ENCODE peak calls at places on chromosomes 4 and X, in nine cellular contexts. One of them, this sample, is unnamed.

GRCh38 chrX:113512700-113513395 is 672.2 kb upstream of the AMOT start:
- DNase-seq in IMR-90: peak; percentile 37
- DNase-seq in trophoblast cell: no peak
- DNase-seq in GM23248: peak; percentile 61
- DNase-seq in Karpas-422: no peak
- DNase-seq in mesendoderm: no peak
- DNase-seq in H9: no peak
- DNase-seq in H1: no peak
- DNase-seq in HCT116: peak; percentile 34
- DNase-seq in this sample: no peak

GRCh38 chrX:7582191-7582590 is 260.8 kb upstream of the VCX start:
- DNase-seq in IMR-90: no peak
- DNase-seq in trophoblast cell: no peak
- DNase-seq in GM23248: no peak
- DNase-seq in Karpas-422: no peak
- DNase-seq in mesendoderm: no peak
- DNase-seq in H9: no peak
- DNase-seq in H1: no peak
- DNase-seq in HCT116: no peak
- DNase-seq in this sample: no peak

GRCh38 chr4:99868126-99868596 is 26.1 kb downstream of the LAMTOR3 start:
- DNase-seq in IMR-90: peak; percentile 25
- DNase-seq in trophoblast cell: peak; percentile 41
- DNase-seq in GM23248: peak; percentile 88
- DNase-seq in Karpas-422: no peak
- DNase-seq in mesendoderm: peak; percentile 64
- DNase-seq in H9: peak; percentile 32
- DNase-seq in H1: no peak
- DNase-seq in HCT116: no peak
- DNase-seq in this sample: no peak

GRCh38 chrX:40570346-40571093 is 10.2 kb upstream of the ATP6AP2 start:
- DNase-seq in IMR-90: no peak
- DNase-seq in trophoblast cell: no peak
- DNase-seq in GM23248: no peak
- DNase-seq in Karpas-422: no peak
- DNase-seq in mesendoderm: peak; percentile 11
- DNase-seq in H9: no peak
- DNase-seq in H1: no peak
- DNase-seq in HCT116: no peak
- DNase-seq in this sample: no peak

GRCh38 chr4:10186228-10187214 is 69.9 kb upstream of the WDR1 start:
- DNase-seq in IMR-90: no peak
- DNase-seq in trophoblast cell: no peak
- DNase-seq in GM23248: peak; percentile 73
- DNase-seq in Karpas-422: peak; percentile 46
- DNase-seq in mesendoderm: no peak
- DNase-seq in H9: no peak
- DNase-seq in H1: no peak
- DNase-seq in HCT116: no peak
- DNase-seq in this sample: no peak

GRCh38 chr4:1512738-1513660 is 106.8 kb upstream of the NKX1-1 start:
- DNase-seq in IMR-90: no peak
- DNase-seq in trophoblast cell: no peak
- DNase-seq in GM23248: peak; percentile 52
- DNase-seq in Karpas-422: no peak
- DNase-seq in mesendoderm: peak; percentile 65
- DNase-seq in H9: peak; percentile 82
- DNase-seq in H1: peak; percentile 88
- DNase-seq in HCT116: peak; percentile 15
- DNase-seq in this sample: no peak

GRCh38 chr4:24121395-24122175 is 231.7 kb upstream of the PPARGC1A start:
- DNase-seq in IMR-90: peak; percentile 56
- DNase-seq in trophoblast cell: no peak
- DNase-seq in GM23248: peak; percentile 69
- DNase-seq in Karpas-422: no peak
- DNase-seq in mesendoderm: peak; percentile 16
- DNase-seq in H9: no peak
- DNase-seq in H1: no peak
- DNase-seq in HCT116: no peak
- DNase-seq in this sample: no peak

GRCh38 chr4:77652237-77652897 is 46.7 kb downstream of the CXCL13 start:
- DNase-seq in IMR-90: no peak
- DNase-seq in trophoblast cell: no peak
- DNase-seq in GM23248: no peak
- DNase-seq in Karpas-422: peak; percentile 55
- DNase-seq in mesendoderm: no peak
- DNase-seq in H9: no peak
- DNase-seq in H1: no peak
- DNase-seq in HCT116: no peak
- DNase-seq in this sample: no peak

GRCh38 chrX:46601283-46601682 is 27.7 kb downstream of the CHST7 start:
- DNase-seq in IMR-90: peak; percentile 69
- DNase-seq in trophoblast cell: no peak
- DNase-seq in GM23248: no peak
- DNase-seq in Karpas-422: no peak
- DNase-seq in mesendoderm: no peak
- DNase-seq in H9: no peak
- DNase-seq in H1: no peak
- DNase-seq in HCT116: no peak
- DNase-seq in this sample: no peak

GRCh38 chr4:185859106-185859505 is 47.1 kb upstream of the SORBS2 start:
- DNase-seq in IMR-90: no peak
- DNase-seq in trophoblast cell: peak; percentile 64
- DNase-seq in GM23248: no peak
- DNase-seq in Karpas-422: no peak
- DNase-seq in mesendoderm: peak; percentile 56
- DNase-seq in H9: no peak
- DNase-seq in H1: no peak
- DNase-seq in HCT116: no peak
- DNase-seq in this sample: no peak

GRCh38 chr4:124641715-124642380 is 70.7 kb downstream of the ANKRD50 start:
- DNase-seq in IMR-90: peak; percentile 94
- DNase-seq in trophoblast cell: no peak
- DNase-seq in GM23248: peak; percentile 86
- DNase-seq in Karpas-422: no peak
- DNase-seq in mesendoderm: no peak
- DNase-seq in H9: no peak
- DNase-seq in H1: no peak
- DNase-seq in HCT116: peak; percentile 91
- DNase-seq in this sample: no peak

GRCh38 chr4:174873931-174874330 is 44.2 kb upstream of the ADAM29 start:
- DNase-seq in IMR-90: no peak
- DNase-seq in trophoblast cell: peak; percentile 8
- DNase-seq in GM23248: peak; percentile 18
- DNase-seq in Karpas-422: no peak
- DNase-seq in mesendoderm: peak; percentile 47
- DNase-seq in H9: no peak
- DNase-seq in H1: no peak
- DNase-seq in HCT116: peak; percentile 4
- DNase-seq in this sample: peak; percentile 85

GRCh38 chr4:93384897-93385296 is 443.7 kb upstream of the ATOH1 start:
- DNase-seq in IMR-90: peak; percentile 81
- DNase-seq in trophoblast cell: no peak
- DNase-seq in GM23248: no peak
- DNase-seq in Karpas-422: no peak
- DNase-seq in mesendoderm: no peak
- DNase-seq in H9: no peak
- DNase-seq in H1: no peak
- DNase-seq in HCT116: no peak
- DNase-seq in this sample: no peak

GRCh38 chrX:19863237-19864223 is 23.9 kb downstream of the SH3KBP1 start:
- DNase-seq in IMR-90: peak; percentile 29
- DNase-seq in trophoblast cell: no peak
- DNase-seq in GM23248: peak; percentile 55
- DNase-seq in Karpas-422: peak; percentile 89
- DNase-seq in mesendoderm: no peak
- DNase-seq in H9: no peak
- DNase-seq in H1: no peak
- DNase-seq in HCT116: no peak
- DNase-seq in this sample: peak; percentile 78

GRCh38 chr4:7817877-7818675 is 121.6 kb downstream of the AFAP1 start:
- DNase-seq in IMR-90: peak; percentile 58
- DNase-seq in trophoblast cell: no peak
- DNase-seq in GM23248: no peak
- DNase-seq in Karpas-422: no peak
- DNase-seq in mesendoderm: no peak
- DNase-seq in H9: no peak
- DNase-seq in H1: no peak
- DNase-seq in HCT116: no peak
- DNase-seq in this sample: no peak

GRCh38 chrX:15816886-15817285 is 26.6 kb downstream of the ZRSR2 start:
- DNase-seq in IMR-90: no peak
- DNase-seq in trophoblast cell: no peak
- DNase-seq in GM23248: no peak
- DNase-seq in Karpas-422: no peak
- DNase-seq in mesendoderm: peak; percentile 72
- DNase-seq in H9: peak; percentile 32
- DNase-seq in H1: no peak
- DNase-seq in HCT116: no peak
- DNase-seq in this sample: no peak

GRCh38 chr4:121370729-121371325 is 10.0 kb downstream of the QRFPR start:
- DNase-seq in IMR-90: peak; percentile 33
- DNase-seq in trophoblast cell: peak; percentile 4
- DNase-seq in GM23248: peak; percentile 61
- DNase-seq in Karpas-422: peak; percentile 84
- DNase-seq in mesendoderm: peak; percentile 22
- DNase-seq in H9: no peak
- DNase-seq in H1: no peak
- DNase-seq in HCT116: peak; percentile 40
- DNase-seq in this sample: peak; percentile 27

GRCh38 chrX:66130469-66130868 is 33.6 kb upstream of the HEPH start:
- DNase-seq in IMR-90: no peak
- DNase-seq in trophoblast cell: no peak
- DNase-seq in GM23248: no peak
- DNase-seq in Karpas-422: no peak
- DNase-seq in mesendoderm: no peak
- DNase-seq in H9: no peak
- DNase-seq in H1: no peak
- DNase-seq in HCT116: no peak
- DNase-seq in this sample: no peak

GRCh38 chr4:159023741-159024140 is 79.1 kb upstream of the RAPGEF2 start:
- DNase-seq in IMR-90: no peak
- DNase-seq in trophoblast cell: no peak
- DNase-seq in GM23248: no peak
- DNase-seq in Karpas-422: no peak
- DNase-seq in mesendoderm: peak; percentile 37
- DNase-seq in H9: no peak
- DNase-seq in H1: no peak
- DNase-seq in HCT116: no peak
- DNase-seq in this sample: no peak

GRCh38 chr4:135204311-135204710 is 1002.7 kb upstream of the PABPC4L start:
- DNase-seq in IMR-90: no peak
- DNase-seq in trophoblast cell: no peak
- DNase-seq in GM23248: no peak
- DNase-seq in Karpas-422: no peak
- DNase-seq in mesendoderm: peak; percentile 26
- DNase-seq in H9: no peak
- DNase-seq in H1: no peak
- DNase-seq in HCT116: no peak
- DNase-seq in this sample: no peak

GRCh38 chr4:62170235-62170634 is 970.1 kb downstream of the ADGRL3 start:
- DNase-seq in IMR-90: no peak
- DNase-seq in trophoblast cell: no peak
- DNase-seq in GM23248: no peak
- DNase-seq in Karpas-422: no peak
- DNase-seq in mesendoderm: no peak
- DNase-seq in H9: no peak
- DNase-seq in H1: no peak
- DNase-seq in HCT116: no peak
- DNase-seq in this sample: no peak
- H3K4me2 ChIP-seq in IMR-90: no peak overlapping the region
- H3K4me2 ChIP-seq in trophoblast cell: no peak overlapping the region
- H3K4me2 ChIP-seq in GM23248: no peak overlapping the region
- H3K4me2 ChIP-seq in Karpas-422: no peak overlapping the region
- H3K4me2 ChIP-seq in mesendoderm: no peak overlapping the region
- H3K4me2 ChIP-seq in H9: no peak overlapping the region
- H3K4me2 ChIP-seq in H1: no peak overlapping the region
- H3K4me2 ChIP-seq in HCT116: no peak overlapping the region
- H3K4me2 ChIP-seq in this sample: no peak overlapping the region

DNA sequence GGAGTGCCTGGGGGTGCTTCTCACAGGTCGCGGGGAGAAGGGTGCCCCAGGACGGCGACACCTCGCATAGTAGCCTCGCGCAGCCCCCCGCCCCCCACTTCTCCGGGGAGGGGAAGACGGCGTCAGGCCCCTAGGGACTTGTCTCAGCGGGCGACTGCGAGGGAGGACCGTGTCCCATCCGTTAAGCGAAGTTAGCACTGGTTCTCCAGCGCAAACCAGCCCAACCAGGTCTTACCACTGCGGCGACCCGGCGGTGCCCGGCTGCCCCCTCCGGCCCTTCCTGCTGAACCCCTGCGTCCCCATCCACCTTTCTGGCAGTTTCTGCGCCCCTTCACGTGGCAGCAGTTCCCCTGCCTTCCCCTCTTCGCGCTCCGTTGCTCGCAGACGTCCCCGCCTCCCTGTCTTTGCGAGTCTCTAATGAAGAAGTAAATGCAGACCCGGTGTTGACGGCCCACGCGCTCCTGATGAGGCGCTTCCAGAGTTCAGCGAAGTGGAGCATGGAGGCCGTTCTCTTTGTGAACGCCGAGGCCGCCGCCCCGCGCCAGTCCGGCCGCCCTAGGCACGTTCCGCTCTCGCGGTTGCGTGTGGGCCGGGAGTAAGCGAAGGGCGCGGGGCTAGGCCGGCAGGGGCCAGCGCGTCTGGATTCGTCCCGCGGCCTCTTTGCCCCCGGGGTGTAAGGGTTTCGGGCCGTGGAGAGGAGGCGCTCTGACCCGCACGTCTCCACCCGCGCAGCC is 3.0 kb downstream of the SLIT2 start:
- DNase-seq in IMR-90: peak; percentile 39
- DNase-seq in trophoblast cell: no peak
- DNase-seq in GM23248: peak; percentile 78
- DNase-seq in Karpas-422: no peak
- DNase-seq in mesendoderm: peak; percentile 71
- DNase-seq in H9: peak; percentile 44
- DNase-seq in H1: no peak
- DNase-seq in HCT116: no peak
- DNase-seq in this sample: no peak
- H3K4me1 ChIP-seq in IMR-90: peaks cover 8% of the 10 kb centered on the region
- H3K4me1 ChIP-seq in trophoblast cell: peaks cover 29% of the 10 kb centered on the region
- H3K4me1 ChIP-seq in GM23248: peaks cover 38% of the 10 kb centered on the region
- H3K4me1 ChIP-seq in Karpas-422: no peaks in the 10 kb centered on the region
- H3K4me1 ChIP-seq in mesendoderm: no peaks in the 10 kb centered on the region
- H3K4me1 ChIP-seq in H9: no peaks in the 10 kb centered on the region
- H3K4me1 ChIP-seq in H1: peaks cover 2% of the 10 kb centered on the region
- H3K4me1 ChIP-seq in HCT116: peaks cover 12% of the 10 kb centered on the region
- H3K4me1 ChIP-seq in this sample: no peaks in the 10 kb centered on the region

GRCh38 chr4:155757745-155758265 is 1.0 kb upstream of the GUCY1B1 start:
- DNase-seq in IMR-90: no peak
- DNase-seq in trophoblast cell: no peak
- DNase-seq in GM23248: no peak
- DNase-seq in Karpas-422: no peak
- DNase-seq in mesendoderm: no peak
- DNase-seq in H9: no peak
- DNase-seq in H1: no peak
- DNase-seq in HCT116: no peak
- DNase-seq in this sample: no peak
- H3K4me2 ChIP-seq in IMR-90: no peak overlapping the region
- H3K4me2 ChIP-seq in trophoblast cell: no peak overlapping the region
- H3K4me2 ChIP-seq in GM23248: no peak overlapping the region
- H3K4me2 ChIP-seq in Karpas-422: no peak overlapping the region
- H3K4me2 ChIP-seq in mesendoderm: no peak overlapping the region
- H3K4me2 ChIP-seq in H9: no peak overlapping the region
- H3K4me2 ChIP-seq in H1: no peak overlapping the region
- H3K4me2 ChIP-seq in HCT116: no peak overlapping the region
- H3K4me2 ChIP-seq in this sample: no peak overlapping the region

GRCh38 chr4:41433361-41433760 is 104.6 kb upstream of the LIMCH1 start:
- DNase-seq in IMR-90: no peak
- DNase-seq in trophoblast cell: no peak
- DNase-seq in GM23248: no peak
- DNase-seq in Karpas-422: no peak
- DNase-seq in mesendoderm: no peak
- DNase-seq in H9: no peak
- DNase-seq in H1: no peak
- DNase-seq in HCT116: no peak
- DNase-seq in this sample: no peak
- H3K4me1 ChIP-seq in IMR-90: no peaks in the 10 kb centered on the region
- H3K4me1 ChIP-seq in trophoblast cell: peaks cover 10% of the 10 kb centered on the region
- H3K4me1 ChIP-seq in GM23248: peaks cover 15% of the 10 kb centered on the region
- H3K4me1 ChIP-seq in Karpas-422: no peaks in the 10 kb centered on the region
- H3K4me1 ChIP-seq in mesendoderm: peaks cover 7% of the 10 kb centered on the region
- H3K4me1 ChIP-seq in H9: peaks cover 18% of the 10 kb centered on the region
- H3K4me1 ChIP-seq in H1: peaks cover 13% of the 10 kb centered on the region
- H3K4me1 ChIP-seq in HCT116: no peaks in the 10 kb centered on the region
- H3K4me1 ChIP-seq in this sample: no peaks in the 10 kb centered on the region